ENCODE peak calls at places on chromosomes 6 and 20, in eight cellular contexts. I is A549, R is suprapubic skin, J is transverse colon, A is GM12878, K is K562, U is tibial nerve, O is esophagus muscularis mucosa. F is an unnamed sample.

GRCh38 chr6:142696689-142697088 is 248.3 kb downstream of the HIVEP2 start:
- DNase-seq in I (no peak), R (no peak), J (peak), A (no peak), K (no peak), U (no peak), O (no peak), F (no peak)

GRCh38 chr20:24768226-24768625 is 180.8 kb upstream of the CST7 start:
- DNase-seq in I (no peak), R (no peak), J (no peak), A (no peak), K (peak), U (no peak), O (no peak), F (no peak)

GRCh38 chr6:126318797-126319196 is 21.1 kb upstream of the CENPW start:
- DNase-seq in I (no peak), R (no peak), J (no peak), A (no peak), K (no peak), U (no peak), O (no peak), F (no peak)

GRCh38 chr6:167932468-167933276 is 64.8 kb upstream of the KIF25 start:
- DNase-seq in I (peak), R (no peak), J (peak), A (no peak), K (no peak), U (no peak), O (peak), F (no peak)

GRCh38 chr6:4804095-4804494 is 27.9 kb downstream of the CDYL start:
- DNase-seq in I (peak), R (no peak), J (peak), A (no peak), K (peak), U (no peak), O (no peak), F (no peak)

GRCh38 chr6:2979819-2980464 is 8.6 kb upstream of the SERPINB6 start:
- DNase-seq in I (peak), R (no peak), J (no peak), A (no peak), K (peak), U (no peak), O (no peak), F (no peak)

GRCh38 chr6:28884423-28885148 is 39.2 kb downstream of the TRIM27 start:
- DNase-seq in I (no peak), R (no peak), J (no peak), A (no peak), K (no peak), U (no peak), O (no peak), F (no peak)

GRCh38 chr6:81897793-81898192 is 145.3 kb upstream of the TENT5A start:
- DNase-seq in I (no peak), R (no peak), J (no peak), A (no peak), K (no peak), U (no peak), O (no peak), F (no peak)

GRCh38 chr6:76774750-76775396 is 688.4 kb downstream of the HTR1B start:
- DNase-seq in I (no peak), R (no peak), J (no peak), A (no peak), K (no peak), U (no peak), O (no peak), F (no peak)

GRCh38 chr6:167474171-167474570 is 149.3 kb downstream of the TTLL2 start:
- DNase-seq in I (no peak), R (no peak), J (no peak), A (no peak), K (no peak), U (no peak), O (no peak), F (no peak)

GRCh38 chr6:46051962-46052361 is 36.3 kb upstream of the CLIC5 start:
- DNase-seq in I (no peak), R (no peak), J (no peak), A (no peak), K (no peak), U (no peak), O (peak), F (no peak)

GRCh38 chr20:4780245-4780644 is 58.5 kb downstream of the PRND start:
- DNase-seq in I (peak), R (no peak), J (no peak), A (no peak), K (no peak), U (no peak), O (no peak), F (no peak)

GRCh38 chr6:83824388-83824801 is 28.8 kb upstream of the RIPPLY2 start:
- DNase-seq in I (peak), R (no peak), J (no peak), A (no peak), K (no peak), U (no peak), O (no peak), F (no peak)

GRCh38 chr6:83824831-83825230 is 28.3 kb upstream of the RIPPLY2 start:
- DNase-seq in I (no peak), R (no peak), J (no peak), A (no peak), K (no peak), U (no peak), O (no peak), F (no peak)

GRCh38 chr6:83827050-83827449 is 26.1 kb upstream of the RIPPLY2 start:
- DNase-seq in I (no peak), R (no peak), J (no peak), A (no peak), K (peak), U (no peak), O (no peak), F (no peak)

GRCh38 chr6:83822629-83823169 is 30.5 kb upstream of the RIPPLY2 start:
- DNase-seq in I (no peak), R (no peak), J (no peak), A (no peak), K (no peak), U (no peak), O (no peak), F (no peak)
- TF ChIP-seq EP300 in I (no peak), R (no peak), J (no peak), A (no peak), K (no peak), U (no peak), O (no peak), F (no peak)

DNA sequence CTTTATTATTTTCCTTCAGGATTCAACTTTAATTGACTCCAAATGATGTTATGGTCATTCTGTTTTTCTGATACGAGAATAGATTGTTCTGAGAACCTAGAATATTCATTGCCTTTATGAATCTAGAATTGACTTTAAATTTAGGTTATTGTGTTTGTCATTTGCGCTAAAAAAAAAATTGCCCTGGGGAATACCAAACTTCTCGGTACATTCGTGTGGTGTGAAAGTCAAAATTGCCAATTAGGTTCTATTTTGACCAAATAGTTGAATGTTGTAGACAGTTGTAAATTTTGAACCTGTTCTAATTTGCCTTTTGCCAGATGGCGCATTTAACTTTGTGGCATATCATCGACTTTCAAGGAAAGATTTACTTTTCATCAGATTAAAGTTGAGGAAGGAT is 3.0 kb downstream of the WTAP start:
- DNase-seq in I (no peak), R (no peak), J (no peak), A (no peak), K (no peak), U (no peak), O (no peak), F (no peak)
- H3K4me3 ChIP-seq in I (no peak), R (peak), J (no peak), A (peak), K (no peak), U (no peak), O (no peak), F (peak)

GRCh38 chr6:68892432-68892831 is 257.4 kb downstream of the ADGRB3 start:
- DNase-seq in I (no peak), R (no peak), J (no peak), A (no peak), K (no peak), U (no peak), O (no peak), F (no peak)
- TF ChIP-seq EP300 in I (no peak), R (no peak), J (no peak), A (no peak), K (no peak), U (no peak), O (no peak), F (no peak)

DNA sequence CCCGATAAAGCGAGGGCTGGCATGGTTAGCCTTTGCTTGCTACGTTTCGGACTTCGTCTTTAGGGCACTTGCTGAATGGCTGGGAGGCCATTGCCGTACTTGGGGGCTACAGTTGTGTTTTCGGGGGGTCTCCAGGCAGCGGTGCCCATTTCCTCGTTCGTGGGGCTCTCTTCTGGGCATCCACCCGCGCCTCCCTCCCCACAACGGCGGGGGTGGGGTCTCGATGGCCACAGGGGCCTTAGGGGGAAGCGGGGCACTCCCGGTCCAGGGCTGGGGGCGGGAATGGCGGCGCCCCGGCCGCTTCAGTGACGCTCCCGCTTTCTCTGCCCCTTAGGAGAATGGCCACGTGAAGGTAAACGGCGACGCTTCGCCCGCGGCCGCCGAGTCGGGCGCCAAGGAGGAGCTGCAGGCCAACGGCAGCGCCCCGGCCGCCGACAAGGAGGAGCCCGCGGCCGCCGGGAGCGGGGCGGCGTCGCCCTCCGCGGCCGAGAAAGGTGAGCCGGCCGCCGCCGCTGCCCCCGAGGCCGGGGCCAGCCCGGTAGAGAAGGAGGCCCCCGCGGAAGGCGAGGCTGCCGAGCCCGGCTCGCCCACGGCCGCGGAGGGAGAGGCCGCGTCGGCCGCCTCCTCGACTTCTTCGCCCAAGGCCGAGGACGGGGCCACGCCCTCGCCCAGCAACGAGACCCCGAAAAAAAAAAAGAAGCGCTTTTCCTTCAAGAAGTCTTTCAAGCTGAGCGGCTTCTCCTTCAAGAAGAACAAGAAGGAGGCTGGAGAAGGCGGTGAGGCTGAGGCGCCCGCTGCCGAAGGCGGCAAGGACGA is 2.4 kb downstream of the MARCKS start:
- DNase-seq in I (peak), R (peak), J (peak), A (no peak), K (no peak), U (peak), O (no peak), F (peak)
- H3K4me3 ChIP-seq in I (peak), R (peak), J (peak), A (peak), K (no peak), U (peak), O (peak), F (peak)

F was measured in sigmoid colon.